ENCODE peak calls at places on chromosomes 1 and 21, in seven cellular contexts. I, Z, C, E, V, K and O are unnamed samples.

GRCh38 chr21:38165466-38166213 is 91.2 kb upstream of the KCNJ15 start:
- DNase-seq in I (no peak), Z (no peak), C (no peak), E (no peak), V (no peak), K (no peak), O (peak; percentile 79)

GRCh38 chr21:44324854-44325107 is 14.4 kb downstream of the CFAP410 start:
- DNase-seq in I (no peak), Z (no peak), C (no peak), E (no peak), V (no peak), K (no peak), O (no peak)

GRCh38 chr1:45620588-45621500 is 3.0 kb downstream of the CCDC17 start:
- DNase-seq in I (no peak), Z (no peak), C (no peak), E (no peak), V (no peak), K (no peak), O (no peak)

GRCh38 chr21:16180613-16181012 is 450.8 kb downstream of the USP25 start:
- DNase-seq in I (no peak), Z (no peak), C (no peak), E (no peak), V (no peak), K (no peak), O (no peak)

GRCh38 chr1:229862017-229862774 is 204.8 kb upstream of the GALNT2 start:
- DNase-seq in I (no peak), Z (no peak), C (no peak), E (no peak), V (no peak), K (no peak), O (no peak)

GRCh38 chr1:17239420-17239819 is 9.5 kb upstream of the PADI3 start:
- DNase-seq in I (peak; percentile 59), Z (no peak), C (peak; percentile 90), E (no peak), V (peak; percentile 39), K (no peak), O (no peak)

GRCh38 chr1:237562247-237562823 is 328.4 kb downstream of the ZP4 start:
- DNase-seq in I (no peak), Z (peak; percentile 7), C (peak; percentile 2), E (no peak), V (no peak), K (no peak), O (no peak)

GRCh38 chr1:69700770-69701169 is 133.0 kb downstream of the LRRC7 start:
- DNase-seq in I (peak; percentile 49), Z (no peak), C (peak; percentile 33), E (no peak), V (no peak), K (no peak), O (no peak)

GRCh38 chr1:66633128-66633527 is 99.2 kb downstream of the SGIP1 start:
- DNase-seq in I (no peak), Z (no peak), C (no peak), E (no peak), V (no peak), K (no peak), O (no peak)

GRCh38 chr1:168235548-168235885 is 9.7 kb downstream of the SFT2D2 start:
- DNase-seq in I (no peak), Z (no peak), C (no peak), E (no peak), V (no peak), K (no peak), O (no peak)
- TF ChIP-seq CTCF in I (no peak), Z (no peak), C (no peak), E (no peak), V (no peak), K (no peak), O (no peak)

GRCh38 chr1:2864203-2864905 is 62.9 kb upstream of the TTC34 start:
- DNase-seq in I (no peak), Z (no peak), C (no peak), E (no peak), V (no peak), K (no peak), O (no peak)
- H3K27me3 ChIP-seq in I (no peaks in the 10 kb centered on the region), Z (peaks cover 17% of the 10 kb centered on the region), C (no peaks in the 10 kb centered on the region), E (no peaks in the 10 kb centered on the region), V (peaks cover 13% of the 10 kb centered on the region), K (peaks cover 12% of the 10 kb centered on the region), O (no peaks in the 10 kb centered on the region)

GRCh38 chr1:32988665-32989064 is 24.1 kb upstream of the RNF19B start:
- DNase-seq in I (no peak), Z (no peak), C (peak; percentile 84), E (no peak), V (no peak), K (peak; percentile 38), O (no peak)

GRCh38 chr1:32984090-32984828 is 19.6 kb upstream of the RNF19B start:
- DNase-seq in I (peak; percentile 27), Z (no peak), C (peak; percentile 63), E (no peak), V (no peak), K (no peak), O (no peak)

GRCh38 chr1:32983039-32983438 is 18.4 kb upstream of the RNF19B start:
- DNase-seq in I (no peak), Z (no peak), C (no peak), E (no peak), V (no peak), K (no peak), O (no peak)

GRCh38 chr1:32981003-32981909 is 16.6 kb upstream of the RNF19B start:
- DNase-seq in I (peak; percentile 58), Z (peak; percentile 89), C (peak; percentile 80), E (peak; percentile 73), V (peak; percentile 75), K (peak; percentile 28), O (no peak)

GRCh38 chr1:32984829-32985310 is 20.3 kb upstream of the RNF19B start:
- DNase-seq in I (no peak), Z (no peak), C (no peak), E (no peak), V (no peak), K (no peak), O (no peak)
- H3K27ac ChIP-seq in I (no peak overlapping the region), Z (no peak overlapping the region), C (no peak overlapping the region), E (no peak overlapping the region), V (no peak overlapping the region), K (no peak overlapping the region), O (peak overlapping the region; percentile 14)

GRCh38 chr1:109717729-109718128 is 5.7 kb downstream of the GSTM5 start:
- DNase-seq in I (no peak), Z (no peak), C (no peak), E (no peak), V (no peak), K (no peak), O (peak; percentile 50)

GRCh38 chr1:109716121-109716520 is 4.1 kb downstream of the GSTM5 start:
- DNase-seq in I (no peak), Z (no peak), C (no peak), E (no peak), V (no peak), K (no peak), O (peak; percentile 74)

GRCh38 chr1:109716570-109717090 is 4.6 kb downstream of the GSTM5 start:
- DNase-seq in I (no peak), Z (no peak), C (no peak), E (no peak), V (no peak), K (no peak), O (peak; percentile 81)

GRCh38 chr1:109719337-109719837 is 7.3 kb downstream of the GSTM5 start:
- DNase-seq in I (no peak), Z (no peak), C (peak; percentile 25), E (no peak), V (no peak), K (no peak), O (peak; percentile 64)

DNA sequence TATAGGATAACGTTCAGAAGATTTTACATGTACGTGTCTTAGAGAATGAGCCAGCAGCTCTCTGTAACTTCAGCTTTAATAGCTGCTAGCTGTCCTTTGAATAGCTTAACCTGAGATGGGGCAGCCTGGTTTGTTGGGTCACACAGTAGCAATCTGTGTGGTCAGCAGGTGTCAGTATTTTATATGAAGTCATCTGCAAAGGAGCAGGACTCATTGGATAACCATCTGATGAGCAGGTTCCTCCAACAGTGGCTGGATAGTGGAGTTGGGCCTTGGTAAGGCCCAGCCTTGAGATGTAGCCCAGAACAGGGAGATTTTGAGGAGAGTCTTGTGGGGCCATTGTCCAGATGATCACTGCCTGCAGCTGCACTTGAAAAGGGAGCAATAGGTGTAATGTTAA is 6.4 kb downstream of the GSTM5 start:
- DNase-seq in I (peak; percentile 45), Z (no peak), C (no peak), E (no peak), V (no peak), K (no peak), O (peak; percentile 57)
- TF ChIP-seq CTCF in I (no peak), Z (no peak), C (no peak), E (no peak), V (peak; percentile 20), K (no peak), O (no peak)

GRCh38 chr1:21629971-21630370 is 39.2 kb downstream of the RAP1GAP start:
- DNase-seq in I (no peak), Z (no peak), C (no peak), E (no peak), V (no peak), K (no peak), O (no peak)
- H3K27me3 ChIP-seq in I (no peaks in the 10 kb centered on the region), Z (no peaks in the 10 kb centered on the region), C (peaks cover 9% of the 10 kb centered on the region), E (no peaks in the 10 kb centered on the region), V (peaks cover 9% of the 10 kb centered on the region), K (no peaks in the 10 kb centered on the region), O (no peaks in the 10 kb centered on the region)

GRCh38 chr1:8435569-8436071 is 117.7 kb downstream of the SLC45A1 start:
- DNase-seq in I (no peak), Z (no peak), C (no peak), E (no peak), V (no peak), K (peak; percentile 61), O (no peak)
- H3K27ac ChIP-seq in I (no peak overlapping the region), Z (no peak overlapping the region), C (no peak overlapping the region), E (no peak overlapping the region), V (no peak overlapping the region), K (peak overlapping the region; percentile 85), O (peak overlapping the region; percentile 19)

DNA sequence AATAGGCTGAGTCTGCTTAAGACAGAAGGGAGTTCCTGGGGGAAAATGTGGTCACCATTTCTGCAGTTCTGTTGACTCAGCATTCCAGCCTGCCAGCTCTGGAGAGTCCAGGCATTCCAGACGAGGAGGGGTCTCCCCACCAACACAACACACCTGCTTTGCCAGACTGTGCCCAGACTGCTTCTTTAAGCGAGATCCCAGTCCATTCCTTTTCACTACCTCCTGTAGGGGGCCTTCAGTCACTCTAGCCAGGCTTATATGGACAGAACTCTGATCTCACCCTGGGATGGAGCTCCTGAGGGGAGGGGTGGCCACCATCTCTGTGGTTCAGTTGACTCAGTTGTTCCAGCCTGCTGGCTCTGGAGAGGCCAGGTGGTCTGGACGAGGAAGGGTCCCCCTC is 48.5 kb downstream of the UBE2U start:
- DNase-seq in I (no peak), Z (no peak), C (no peak), E (no peak), V (no peak), K (no peak), O (no peak)
- TF ChIP-seq CTCF in I (no peak), Z (no peak), C (peak; percentile 53), E (no peak), V (no peak), K (no peak), O (no peak)